ENCODE peak calls at places on chromosomes 4 and X, in eight cellular contexts. L is heart right ventricle; T is stimulated activated CD8-positive, alpha-beta memory T cell treated with anti-CD3 and anti-CD28 coated beads, Interleukin-4, amount 100 ng/mL, for 24 hours; A is activated T-helper 1 cell treated with anti-CD3 and anti-CD28 coated beads, Interleukin-2, amount 50 U/mL, for 16 hours; I is NCI-H446 treated with DMSO at 0.1 percent for 48 hours; U is NCI-H1105 treated with DMSO at 0.1 percent for 48 hours; M is astrocyte of the spinal cord; V is globus pallidus. W is an unnamed sample.

GRCh38 chrX:15854080-15854655 is 445 bp downstream of the AP1S2 start:
- DNase-seq in V (peak), U (peak), I (no peak), M (no peak), A (peak), T (peak), L (peak), W (peak)

GRCh38 chrX:47814853-47815252 is 21.8 kb upstream of the ZNF81 start:
- DNase-seq in V (no peak), T (no peak), A (no peak), U (no peak), I (no peak), M (no peak), L (no peak), W (no peak)

GRCh38 chrX:108123591-108124366 is 32.2 kb downstream of the ATG4A start:
- DNase-seq in L (peak), T (no peak), U (no peak), I (no peak), M (no peak), V (no peak), A (no peak), W (peak)

GRCh38 chr4:186808635-186809018 is 85.0 kb upstream of the FAT1 start:
- DNase-seq in A (no peak), U (no peak), M (peak), L (no peak), V (no peak), T (no peak), I (no peak), W (no peak)

GRCh38 chr4:55138367-55138766 is 13.0 kb upstream of the KDR start:
- DNase-seq in U (no peak), T (no peak), L (no peak), A (no peak), V (no peak), M (no peak), I (no peak), W (no peak)

GRCh38 chr4:152327606-152328453 is 208.1 kb downstream of the FBXW7 start:
- DNase-seq in U (no peak), L (no peak), A (no peak), T (no peak), V (no peak), I (no peak), M (no peak), W (no peak)

GRCh38 chr4:120071192-120071795 is 4.6 kb upstream of the MAD2L1 start:
- DNase-seq in A (no peak), T (no peak), L (no peak), I (peak), M (peak), U (peak), V (peak), W (no peak)

GRCh38 chrX:38426785-38427184 is 74.4 kb downstream of the OTC start:
- DNase-seq in A (no peak), I (peak), L (no peak), T (no peak), V (no peak), U (peak), M (no peak), W (no peak)

GRCh38 chr4:154741877-154742851 is 1.6 kb upstream of the LRAT start:
- DNase-seq in A (no peak), M (peak), I (no peak), L (no peak), T (no peak), U (no peak), V (peak), W (no peak)

GRCh38 chr4:150209140-150209829 is 131.0 kb downstream of the DCLK2 start:
- DNase-seq in U (peak), A (no peak), V (no peak), L (peak), I (no peak), T (no peak), M (peak), W (peak)

GRCh38 chr4:172734555-172734954 is 434.1 kb upstream of the GALNT7 start:
- DNase-seq in A (no peak), V (no peak), T (no peak), L (no peak), U (no peak), M (no peak), I (no peak), W (no peak)

GRCh38 chrX:8870411-8870810 is 69.2 kb upstream of the FAM9A start:
- DNase-seq in A (no peak), U (no peak), V (no peak), L (no peak), T (no peak), I (no peak), M (no peak), W (no peak)

GRCh38 chr4:95153182-95153581 is 395.4 kb downstream of the BMPR1B start:
- DNase-seq in M (no peak), U (no peak), L (no peak), I (no peak), V (no peak), T (no peak), A (no peak), W (no peak)

GRCh38 chrX:16825306-16826035 is 39.2 kb downstream of the TXLNG start:
- DNase-seq in L (no peak), T (no peak), V (no peak), M (no peak), A (no peak), I (no peak), U (no peak), W (no peak)

GRCh38 chr4:120749445-120750151 is 172.9 kb downstream of the PRDM5 start:
- DNase-seq in L (no peak), I (no peak), T (no peak), M (no peak), U (peak), V (no peak), A (no peak), W (no peak)

GRCh38 chrX:31423575-31424284 is 351.9 kb upstream of the FTHL17 start:
- DNase-seq in A (no peak), T (no peak), V (peak), U (peak), M (peak), L (peak), I (peak), W (peak)

GRCh38 chr4:52659722-52660261 is 691 bp upstream of the USP46 start:
- DNase-seq in U (no peak), V (peak), I (no peak), M (peak), T (no peak), L (peak), A (peak), W (peak)

GRCh38 chrX:106716004-106716403 is 10.5 kb upstream of the RNF128 start:
- DNase-seq in L (no peak), U (no peak), V (no peak), T (no peak), M (no peak), A (no peak), I (no peak), W (no peak)

GRCh38 chr4:86934147-86934771 is 552 bp upstream of the AFF1 start:
- DNase-seq in V (no peak), L (no peak), T (no peak), A (no peak), I (no peak), M (peak), U (no peak), W (no peak)

GRCh38 chrX:1002611-1003010 is 209.8 kb downstream of the CRLF2 start:
- DNase-seq in A (no peak), I (no peak), V (no peak), L (no peak), T (no peak), M (no peak), U (no peak), W (no peak)

GRCh38 chr4:113784497-113785254 is 23.1 kb upstream of the CAMK2D start:
- DNase-seq in I (peak), T (no peak), L (no peak), M (peak), U (no peak), V (peak), A (no peak), W (no peak)

GRCh38 chrX:42531431-42531830 is 246.5 kb downstream of the PPP1R2C start:
- DNase-seq in M (no peak), I (no peak), A (no peak), V (no peak), T (no peak), U (no peak), L (no peak), W (no peak)

GRCh38 chr4:8586246-8586645 is 6.1 kb downstream of the GPR78 start:
- DNase-seq in M (no peak), A (no peak), V (no peak), U (no peak), L (no peak), T (no peak), I (no peak), W (no peak)

GRCh38 chrX:134520860-134521390 is 61.0 kb downstream of the HPRT1 start:
- DNase-seq in A (no peak), L (peak), M (peak), V (peak), I (peak), U (peak), T (no peak), W (no peak)

GRCh38 chr4:159191989-159192388 is 89.1 kb downstream of the RAPGEF2 start:
- DNase-seq in V (no peak), L (no peak), M (peak), U (no peak), T (no peak), A (no peak), I (no peak), W (no peak)

GRCh38 chr4:73631565-73632226 is 11.5 kb upstream of the RASSF6 start:
- DNase-seq in T (no peak), A (no peak), I (no peak), U (peak), M (no peak), L (no peak), V (no peak), W (no peak)

GRCh38 chr4:141569141-141569540 is 67.2 kb upstream of the IL15 start:
- DNase-seq in M (peak), I (no peak), A (no peak), V (no peak), U (no peak), T (no peak), L (no peak), W (no peak)

GRCh38 chr4:82784615-82785247 is 13.9 kb downstream of the SCD5 start:
- DNase-seq in V (no peak), U (peak), T (no peak), M (peak), I (no peak), A (no peak), L (no peak), W (no peak)

GRCh38 chr4:146329042-146329716 is 114.8 kb downstream of the REELD1 start:
- DNase-seq in A (no peak), T (no peak), V (no peak), I (no peak), M (peak), U (no peak), L (no peak), W (no peak)

GRCh38 chr4:5874811-5875465 is 17.9 kb downstream of the CRMP1 start:
- DNase-seq in L (no peak), T (no peak), U (no peak), M (peak), V (peak), A (no peak), I (peak), W (no peak)

GRCh38 chr4:182916483-182917181 is 554 bp downstream of the DCTD start:
- DNase-seq in T (peak), A (no peak), L (peak), M (peak), U (peak), V (no peak), I (no peak), W (peak)

GRCh38 chrX:19556202-19556601 is 40.9 kb upstream of the MAP3K15 start:
- DNase-seq in M (no peak), U (no peak), L (no peak), A (no peak), T (no peak), I (no peak), V (no peak), W (no peak)

GRCh38 chrX:27598312-27598711 is 8.2 kb downstream of the DCAF8L2 start:
- DNase-seq in U (no peak), L (peak), A (no peak), V (peak), M (no peak), I (no peak), T (no peak), W (peak)

GRCh38 chr4:74278490-74278889 is 29.8 kb upstream of the EPGN start:
- DNase-seq in I (no peak), A (no peak), V (no peak), M (no peak), T (no peak), L (no peak), U (no peak), W (no peak)

GRCh38 chr4:14008494-14008893 is 381.0 kb upstream of the BOD1L1 start:
- DNase-seq in I (no peak), M (no peak), T (no peak), A (no peak), V (no peak), L (no peak), U (no peak), W (no peak)

GRCh38 chr4:128597515-128597914 is 212.0 kb upstream of the JADE1 start:
- DNase-seq in M (no peak), T (no peak), U (no peak), A (no peak), L (no peak), I (no peak), V (no peak), W (no peak)

GRCh38 chrX:98067611-98068010 is 1183.9 kb downstream of the RPA4 start:
- DNase-seq in M (peak), L (no peak), U (no peak), I (no peak), V (no peak), T (no peak), A (no peak), W (no peak)